ENCODE peak calls at places on chromosomes 2 and 18, in seven cellular contexts. A is GM23248, I is HCT116, P is GM23338, Y is hepatocyte, B is SK-N-SH, R is MM.1S. E is an unnamed sample.

GRCh38 chr18:11118051-11118450 is 31.3 kb downstream of the PIEZO2 start:
- DNase-seq in A (no peak), I (no peak), P (no peak), Y (no peak), B (no peak), R (no peak), E (no peak)

GRCh38 chr2:237978058-237978712 is 11.4 kb downstream of the UBE2F start:
- DNase-seq in A (peak; percentile 46), I (no peak), P (no peak), Y (no peak), B (peak; percentile 88), R (no peak), E (peak; percentile 6)

GRCh38 chr2:98134601-98135000 is 47.6 kb downstream of the VWA3B start:
- DNase-seq in A (no peak), I (no peak), P (no peak), Y (peak; percentile 34), B (no peak), R (no peak), E (no peak)

GRCh38 chr18:44054514-44054913 is 626.2 kb upstream of the SETBP1 start:
- DNase-seq in A (no peak), I (no peak), P (no peak), Y (no peak), B (no peak), R (no peak), E (no peak)

GRCh38 chr2:149185942-149186490 is 144.4 kb upstream of the LYPD6 start:
- DNase-seq in A (no peak), I (no peak), P (no peak), Y (no peak), B (no peak), R (no peak), E (no peak)

GRCh38 chr2:215171151-215171550 is 32.7 kb upstream of the ABCA12 start:
- DNase-seq in A (peak; percentile 36), I (no peak), P (no peak), Y (no peak), B (no peak), R (peak; percentile 66), E (no peak)

GRCh38 chr18:56696966-56697365 is 45.8 kb downstream of the WDR7 start:
- DNase-seq in A (peak; percentile 34), I (no peak), P (no peak), Y (no peak), B (no peak), R (no peak), E (no peak)

GRCh38 chr18:31633416-31634330 is 42.0 kb downstream of the TTR start:
- DNase-seq in A (no peak), I (no peak), P (no peak), Y (no peak), B (no peak), R (no peak), E (no peak)

GRCh38 chr2:235556901-235557300 is 63.1 kb downstream of the AGAP1 start:
- DNase-seq in A (no peak), I (no peak), P (no peak), Y (no peak), B (no peak), R (no peak), E (no peak)

GRCh38 chr2:188978291-188979081 is 4.3 kb downstream of the COL3A1 start:
- DNase-seq in A (peak; percentile 83), I (peak; percentile 31), P (peak; percentile 15), Y (peak; percentile 70), B (no peak), R (peak; percentile 49), E (no peak)

GRCh38 chr2:5501807-5502206 is 190.4 kb upstream of the SOX11 start:
- DNase-seq in A (no peak), I (no peak), P (no peak), Y (no peak), B (no peak), R (no peak), E (no peak)

GRCh38 chr18:79883461-79884295 is 67.8 kb downstream of the SLC66A2 start:
- DNase-seq in A (no peak), I (no peak), P (no peak), Y (no peak), B (peak; percentile 25), R (no peak), E (no peak)

GRCh38 chr2:109137616-109138015 is 8.6 kb downstream of the SH3RF3 start:
- DNase-seq in A (no peak), I (no peak), P (no peak), Y (no peak), B (no peak), R (no peak), E (no peak)

GRCh38 chr18:49249523-49249922 is 210.9 kb downstream of the DYM start:
- DNase-seq in A (peak; percentile 96), I (no peak), P (no peak), Y (no peak), B (no peak), R (no peak), E (peak; percentile 10)

GRCh38 chr2:239377591-239377990 is 23.2 kb downstream of the HDAC4 start:
- DNase-seq in A (no peak), I (no peak), P (no peak), Y (no peak), B (no peak), R (no peak), E (no peak)

GRCh38 chr2:209441541-209441940 is 17.7 kb downstream of the MAP2 start:
- DNase-seq in A (no peak), I (no peak), P (no peak), Y (no peak), B (no peak), R (no peak), E (no peak)

GRCh38 chr2:72980535-72981217 is 63.4 kb downstream of the EMX1 start:
- DNase-seq in A (peak; percentile 39), I (peak; percentile 10), P (no peak), Y (no peak), B (no peak), R (no peak), E (no peak)

GRCh38 chr2:159052157-159052561 is 83.7 kb downstream of the TANC1 start:
- DNase-seq in A (no peak), I (no peak), P (no peak), Y (no peak), B (peak; percentile 60), R (no peak), E (no peak)

GRCh38 chr2:56267412-56267788 is 83.6 kb downstream of the CCDC85A start:
- DNase-seq in A (no peak), I (no peak), P (no peak), Y (no peak), B (no peak), R (no peak), E (no peak)

GRCh38 chr2:29561241-29562027 is 360.0 kb downstream of the ALK start:
- DNase-seq in A (no peak), I (no peak), P (no peak), Y (no peak), B (no peak), R (no peak), E (no peak)

GRCh38 chr18:12468458-12468857 is 60.7 kb downstream of the PRELID3A start:
- DNase-seq in A (no peak), I (no peak), P (no peak), Y (no peak), B (no peak), R (no peak), E (no peak)

GRCh38 chr18:79575891-79576685 is 103.5 kb upstream of the CTDP1 start:
- DNase-seq in A (peak; percentile 76), I (no peak), P (no peak), Y (peak; percentile 73), B (no peak), R (no peak), E (no peak)

GRCh38 chr18:48052291-48052840 is 121.9 kb upstream of the SMAD2 start:
- DNase-seq in A (no peak), I (no peak), P (no peak), Y (no peak), B (no peak), R (no peak), E (no peak)
- TF ChIP-seq EZH2phosphoT487 in A (no peak), I (no peak), P (no peak), Y (no peak), B (no peak), R (no peak), E (no peak)

DNA sequence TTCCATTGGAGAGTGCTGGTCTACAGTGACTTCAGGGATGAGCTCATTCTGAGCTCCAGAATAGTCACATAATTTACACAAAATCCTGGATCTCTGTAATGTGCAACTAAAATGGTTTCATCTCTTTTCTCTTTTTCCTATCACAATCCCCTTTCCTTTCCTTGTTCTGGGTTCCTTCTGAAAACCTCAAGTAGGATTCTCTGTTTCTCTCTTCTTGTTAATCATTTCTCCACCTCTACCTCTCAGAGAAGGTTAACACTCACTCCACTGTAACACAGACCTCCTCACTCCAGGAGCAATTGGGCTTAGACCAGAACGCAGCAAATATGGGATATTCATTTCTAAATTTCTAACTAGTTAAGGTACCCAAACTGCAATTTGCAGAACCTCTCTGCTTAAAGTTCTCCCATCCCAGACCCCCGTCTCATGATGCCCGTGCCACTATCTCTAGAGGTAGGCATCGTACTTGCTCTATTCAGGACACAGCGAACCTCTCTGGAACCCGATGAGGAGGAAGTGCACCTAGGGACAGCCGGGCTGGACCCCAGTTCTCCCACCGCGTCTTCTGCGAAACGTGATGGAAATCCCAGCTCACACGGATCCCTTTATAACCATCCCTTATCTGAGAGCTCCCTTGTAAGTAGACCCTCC is 1.4 kb downstream of the FOXI3 start:
- DNase-seq in A (no peak), I (no peak), P (peak; percentile 32), Y (no peak), B (no peak), R (no peak), E (no peak)
- TF ChIP-seq EZH2phosphoT487 in A (peak; percentile 66), I (no peak), P (no peak), Y (no peak), B (no peak), R (no peak), E (no peak)

GRCh38 chr2:168708099-168708498 is 94.3 kb upstream of the NOSTRIN start:
- DNase-seq in A (no peak), I (no peak), P (no peak), Y (no peak), B (no peak), R (no peak), E (no peak)
- TF ChIP-seq EZH2phosphoT487 in A (no peak), I (no peak), P (no peak), Y (no peak), B (no peak), R (no peak), E (no peak)

GRCh38 chr18:68915066-68915465 is 117.2 kb downstream of the CCDC102B start:
- DNase-seq in A (no peak), I (no peak), P (no peak), Y (no peak), B (no peak), R (no peak), E (no peak)

DNA sequence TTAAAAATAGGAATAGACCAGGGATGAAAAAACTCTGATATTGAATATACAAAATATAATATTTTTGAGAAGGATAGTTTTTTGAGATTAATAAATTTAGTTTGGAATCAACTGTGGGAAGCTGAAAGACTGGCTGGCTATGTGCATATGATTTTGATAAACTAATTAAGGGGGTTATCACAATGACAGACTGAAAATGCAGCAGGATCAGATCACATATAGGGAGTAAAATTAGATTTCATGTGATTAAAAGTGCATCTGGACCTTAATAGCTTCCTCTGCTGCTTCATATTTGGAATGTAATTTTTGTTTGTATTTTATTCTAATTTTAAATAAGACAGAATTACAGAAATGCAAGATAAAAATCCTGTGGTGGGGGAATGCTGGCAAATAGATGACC is 111.7 kb downstream of the CCDC102B start:
- DNase-seq in A (no peak), I (no peak), P (no peak), Y (no peak), B (peak; percentile 76), R (no peak), E (no peak)
- TF ChIP-seq EZH2phosphoT487 in A (no peak), I (no peak), P (no peak), Y (no peak), B (no peak), R (no peak), E (no peak)

GRCh38 chr2:65656152-65656718 is 223.8 kb upstream of the SPRED2 start:
- DNase-seq in A (no peak), I (no peak), P (no peak), Y (no peak), B (no peak), R (no peak), E (no peak)
- TF ChIP-seq EZH2phosphoT487 in A (no peak), I (no peak), P (no peak), Y (no peak), B (no peak), R (no peak), E (no peak)

E was measured in OCI-LY7.